ENCODE peak calls at places on chromosomes 11 and 22, in ten cellular contexts. K is pancreas, P is BJ, Q is progenitor cell of endocrine pancreas, M is bronchial epithelial cell, R is dorsolateral prefrontal cortex, A is AG09309, B is OCI-LY7, E is AG10803, C is neural crest cell. S is an unnamed sample.

GRCh38 chr11:9777066-9777465 is 113.2 kb downstream of the SWAP70 start:
- DNase-seq in K (no peak), P (no peak), Q (no peak), M (no peak), R (no peak), A (no peak), B (no peak), E (no peak), C (no peak), S (no peak)

GRCh38 chr22:49228431-49229037 is 599.1 kb downstream of the BRD1 start:
- DNase-seq in K (no peak), P (no peak), Q (no peak), M (no peak), R (no peak), A (no peak), B (no peak), E (no peak), C (no peak), S (peak; percentile 32)

GRCh38 chr11:132402056-132402684 is 1031.8 kb downstream of the NTM start:
- DNase-seq in K (no peak), P (no peak), Q (peak; percentile 13), M (peak; percentile 1), R (no peak), A (peak; percentile 2), B (no peak), E (peak; percentile 56), C (peak; percentile 40), S (no peak)

GRCh38 chr11:133948711-133949110 is 8.1 kb downstream of the IGSF9B start:
- DNase-seq in K (no peak), P (no peak), Q (no peak), M (no peak), R (no peak), A (no peak), B (no peak), E (no peak), C (no peak), S (no peak)

GRCh38 chr22:29917052-29917902 is 34.3 kb downstream of the MTMR3 start:
- DNase-seq in K (no peak), P (no peak), Q (no peak), M (peak; percentile 25), R (no peak), A (no peak), B (no peak), E (peak; percentile 53), C (no peak), S (no peak)

GRCh38 chr11:1031121-1031899 is 5.2 kb downstream of the MUC6 start:
- DNase-seq in K (no peak), P (no peak), Q (no peak), M (no peak), R (no peak), A (no peak), B (no peak), E (no peak), C (no peak), S (no peak)

GRCh38 chr11:70076461-70076931 is 1.6 kb upstream of the ANO1 start:
- DNase-seq in K (no peak), P (no peak), Q (no peak), M (no peak), R (no peak), A (no peak), B (no peak), E (no peak), C (no peak), S (no peak)

GRCh38 chr11:18669211-18669593 is 29.4 kb upstream of the TMEM86A start:
- DNase-seq in K (peak; percentile 9), P (no peak), Q (no peak), M (peak; percentile 64), R (no peak), A (no peak), B (no peak), E (no peak), C (no peak), S (no peak)

GRCh38 chr22:30221121-30221992 is 25.2 kb downstream of the LIF start:
- DNase-seq in K (no peak), P (no peak), Q (no peak), M (no peak), R (no peak), A (no peak), B (peak; percentile 61), E (no peak), C (no peak), S (no peak)

GRCh38 chr11:72812604-72812967 is 1.6 kb upstream of the ATG16L2 start:
- DNase-seq in K (no peak), P (no peak), Q (no peak), M (no peak), R (no peak), A (no peak), B (peak; percentile 40), E (no peak), C (no peak), S (no peak)

GRCh38 chr22:33076368-33076767 is 18.2 kb upstream of the SYN3 start:
- DNase-seq in K (no peak), P (no peak), Q (no peak), M (peak; percentile 16), R (no peak), A (no peak), B (no peak), E (no peak), C (no peak), S (no peak)

GRCh38 chr11:131391161-131391560 is 20.7 kb downstream of the NTM start:
- DNase-seq in K (peak; percentile 11), P (no peak), Q (no peak), M (no peak), R (no peak), A (no peak), B (no peak), E (no peak), C (no peak), S (no peak)

GRCh38 chr22:23520875-23521441 is 59.1 kb downstream of the IGLL1 start:
- DNase-seq in K (no peak), P (no peak), Q (no peak), M (no peak), R (no peak), A (no peak), B (no peak), E (peak; percentile 15), C (peak; percentile 25), S (no peak)

GRCh38 chr22:20552913-20553401 is 45.5 kb downstream of the MED15 start:
- DNase-seq in K (peak; percentile 40), P (no peak), Q (no peak), M (no peak), R (no peak), A (no peak), B (no peak), E (no peak), C (no peak), S (no peak)

GRCh38 chr11:39668640-39669039 is 1790.8 kb downstream of the LRRC4C start:
- DNase-seq in K (no peak), P (no peak), Q (no peak), M (peak; percentile 7), R (no peak), A (no peak), B (no peak), E (no peak), C (no peak), S (no peak)

GRCh38 chr22:42316988-42317387 is 46.5 kb upstream of the TCF20 start:
- DNase-seq in K (no peak), P (no peak), Q (no peak), M (peak; percentile 68), R (peak; percentile 35), A (peak; percentile 4), B (no peak), E (peak; percentile 44), C (no peak), S (no peak)

GRCh38 chr11:19520681-19521080 is 192.0 kb upstream of the NAV2 start:
- DNase-seq in K (no peak), P (no peak), Q (no peak), M (no peak), R (no peak), A (no peak), B (no peak), E (no peak), C (no peak), S (no peak)

GRCh38 chr11:58580311-58580710 is 1.4 kb downstream of the ZFP91 start:
- DNase-seq in K (no peak), P (no peak), Q (no peak), M (no peak), R (no peak), A (no peak), B (no peak), E (no peak), C (no peak), S (no peak)

GRCh38 chr11:102534261-102534872 is 3.8 kb upstream of the MMP7 start:
- DNase-seq in K (no peak), P (no peak), Q (no peak), M (no peak), R (no peak), A (no peak), B (peak; percentile 28), E (no peak), C (no peak), S (no peak)
- TF ChIP-seq CTCF in K (no peak), P (peak; percentile 21), Q (no peak), M (peak; percentile 35), R (no peak), A (peak; percentile 41), B (peak; percentile 69), E (peak; percentile 35), C (no peak), S (no peak)

GRCh38 chr11:43895601-43896000 is 15.0 kb downstream of the ALKBH3 start:
- DNase-seq in K (no peak), P (no peak), Q (no peak), M (no peak), R (no peak), A (no peak), B (no peak), E (no peak), C (no peak), S (no peak)
- TF ChIP-seq CTCF in K (no peak), P (no peak), Q (no peak), M (no peak), R (no peak), A (no peak), B (no peak), E (no peak), C (no peak), S (no peak)

DNA sequence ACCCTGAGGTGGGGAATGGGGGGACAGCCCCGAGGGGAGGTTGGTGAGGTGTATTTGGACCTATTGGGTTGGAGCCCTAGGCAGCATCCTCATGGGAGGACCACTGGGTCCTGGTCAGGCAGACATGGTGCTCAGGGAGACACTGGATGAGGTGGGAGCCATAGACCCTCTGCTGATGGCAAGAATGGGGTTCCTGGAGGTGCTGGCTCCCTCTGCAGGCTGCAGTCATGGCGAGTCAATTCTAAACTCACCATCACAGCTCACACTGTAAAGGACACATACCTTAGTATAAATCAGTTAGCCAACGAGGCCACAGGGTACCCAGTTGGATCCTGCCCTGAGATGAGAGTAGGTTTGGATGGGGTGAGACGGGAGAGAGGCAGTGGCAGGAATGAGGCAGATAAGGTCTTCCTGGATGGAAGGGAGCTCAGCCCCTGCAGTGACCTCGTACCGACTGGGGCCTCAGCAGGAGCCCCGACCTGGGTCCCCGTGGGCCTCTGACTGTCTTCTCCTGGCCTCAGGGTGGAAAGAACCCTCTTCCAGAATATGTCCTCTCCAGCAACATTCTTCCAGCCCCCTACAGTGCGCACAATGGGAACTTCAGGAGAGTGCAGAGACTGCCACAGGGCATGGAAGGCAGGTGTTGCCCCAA is 1.7 kb upstream of the GAB4 start:
- DNase-seq in K (no peak), P (no peak), Q (no peak), M (no peak), R (no peak), A (no peak), B (peak; percentile 34), E (no peak), C (no peak), S (no peak)
- TF ChIP-seq CTCF in K (no peak), P (no peak), Q (no peak), M (no peak), R (no peak), A (no peak), B (peak; percentile 76), E (no peak), C (no peak), S (no peak)

GRCh38 chr11:94563176-94563847 is 3.9 kb upstream of the PIWIL4 start:
- DNase-seq in K (no peak), P (no peak), Q (no peak), M (peak; percentile 83), R (no peak), A (no peak), B (no peak), E (peak; percentile 77), C (no peak), S (no peak)
- TF ChIP-seq CTCF in K (no peak), P (peak; percentile 42), Q (no peak), M (peak; percentile 36), R (no peak), A (peak; percentile 57), B (no peak), E (peak; percentile 59), C (no peak), S (no peak)

S was measured in type B pancreatic cell.